ENCODE peak calls at places on chromosomes 13 and 19, in six cellular contexts. N is mucosa of gallbladder; K is kidney tubule cell; J is bronchial epithelial cell; T is activated CD4-positive, CD25-positive, alpha-beta regulatory T cell treated with anti-CD3 and anti-CD28 coated beads, Interleukin-2, amount 50 U/mL, for 72 hours; S is T-helper 22 cell. C is an unnamed sample.

GRCh38 chr13:37476874-37477273 is 121.7 kb downstream of the POSTN start:
- DNase-seq in J (peak), S (no peak), T (no peak), N (no peak), K (no peak), C (no peak)

GRCh38 chr19:23996549-23996948 is 81.9 kb downstream of the ZNF726 start:
- DNase-seq in T (no peak), N (no peak), J (no peak), K (no peak), S (no peak), C (no peak)

GRCh38 chr19:47573076-47574026 is at the start of gene ZNF541:
- DNase-seq in S (peak), N (peak), K (no peak), T (peak), J (no peak), C (peak)

GRCh38 chr19:48213959-48214358 is 41.8 kb downstream of the CARD8 start:
- DNase-seq in S (no peak), N (no peak), J (peak), K (no peak), T (no peak), C (no peak)

GRCh38 chr13:37316935-37317334 is 211.5 kb upstream of the CSNK1A1L start:
- DNase-seq in K (no peak), J (no peak), T (no peak), S (no peak), N (no peak), C (no peak)

GRCh38 chr13:42847891-42848663 is 66.7 kb downstream of the FAM216B start:
- DNase-seq in S (no peak), N (no peak), J (no peak), T (no peak), K (no peak), C (no peak)

GRCh38 chr19:23699521-23699860 is 12.5 kb upstream of the ZNF675 start:
- DNase-seq in N (no peak), J (no peak), K (peak), S (no peak), T (no peak), C (no peak)

GRCh38 chr13:78602561-78603239 is 652 bp downstream of the POU4F1 start:
- DNase-seq in T (no peak), K (no peak), N (no peak), J (no peak), S (no peak), C (no peak)

GRCh38 chr19:27681972-27682371 is 1531.0 kb downstream of the UQCRFS1 start:
- DNase-seq in J (no peak), T (no peak), K (no peak), N (no peak), S (no peak), C (no peak)

GRCh38 chr13:84873951-84874350 is 925.3 kb downstream of the SLITRK6 start:
- DNase-seq in T (no peak), J (no peak), K (no peak), N (no peak), S (no peak), C (no peak)

GRCh38 chr13:80123945-80124344 is 217.0 kb downstream of the SPRY2 start:
- DNase-seq in N (no peak), T (no peak), S (no peak), K (peak), J (no peak), C (peak)

GRCh38 chr13:47869780-47870179 is 131.3 kb downstream of the SUCLA2 start:
- DNase-seq in S (no peak), N (no peak), T (no peak), K (peak), J (peak), C (no peak)

GRCh38 chr19:4878491-4878968 is 11.1 kb upstream of the PLIN3 start:
- DNase-seq in T (no peak), S (no peak), J (no peak), K (no peak), N (no peak), C (no peak)

GRCh38 chr19:23002690-23003422 is at the start of gene ZNF728:
- DNase-seq in S (no peak), T (no peak), K (peak), J (no peak), N (peak), C (peak)

GRCh38 chr19:15225797-15226196 is 6.5 kb downstream of the EPHX3 start:
- DNase-seq in K (no peak), N (no peak), J (no peak), T (no peak), S (no peak), C (no peak)

C was measured in body of pancreas.